ENCODE peak calls at places on chromosomes 5 and 9, in four cellular contexts. U is hepatocyte, P is transverse colon, T is HepG2. E is an unnamed sample.

GRCh38 chr5:172550996-172551395 is 90.1 kb upstream of the NEURL1B start:
- DNase-seq in U (no peak), P (no peak), T (no peak), E (no peak)

GRCh38 chr5:82159014-82159413 is 119.1 kb downstream of the RPS23 start:
- DNase-seq in U (no peak), P (no peak), T (no peak), E (no peak)

GRCh38 chr5:78907255-78907886 is 77.7 kb downstream of the ARSB start:
- DNase-seq in U (peak; percentile 47), P (no peak), T (no peak), E (peak; percentile 43)

GRCh38 chr5:141479776-141480175 is 4.0 kb downstream of the PCDHGC3 start:
- DNase-seq in U (no peak), P (no peak), T (no peak), E (no peak)

GRCh38 chr9:110895141-110895912 is 142.9 kb downstream of the LPAR1 start:
- DNase-seq in U (no peak), P (peak; percentile 16), T (no peak), E (peak; percentile 62)

GRCh38 chr9:79928661-79929060 is 356.9 kb downstream of the TLE4 start:
- DNase-seq in U (no peak), P (no peak), T (no peak), E (no peak)

GRCh38 chr5:133801955-133802751 is 166.3 kb downstream of the C5orf15 start:
- DNase-seq in U (peak; percentile 69), P (no peak), T (no peak), E (peak; percentile 75)

GRCh38 chr5:73031839-73032238 is 76.0 kb downstream of the FCHO2 start:
- DNase-seq in U (peak; percentile 5), P (no peak), T (no peak), E (peak; percentile 65)

GRCh38 chr9:37908698-37909186 is 4.8 kb upstream of the SLC25A51 start:
- DNase-seq in U (peak; percentile 49), P (no peak), T (peak; percentile 92), E (no peak)

GRCh38 chr9:77014597-77015263 is 4.7 kb upstream of the FOXB2 start:
- DNase-seq in U (no peak), P (no peak), T (no peak), E (no peak)

GRCh38 chr9:77011973-77012817 is 7.3 kb upstream of the FOXB2 start:
- DNase-seq in U (peak; percentile 76), P (peak; percentile 71), T (peak; percentile 20), E (peak; percentile 70)

GRCh38 chr9:77013186-77013931 is 6.1 kb upstream of the FOXB2 start:
- DNase-seq in U (no peak), P (no peak), T (no peak), E (no peak)

GRCh38 chr9:77015291-77016048 is 4.0 kb upstream of the FOXB2 start:
- DNase-seq in U (no peak), P (no peak), T (no peak), E (no peak)

GRCh38 chr9:77013932-77014596 is 5.4 kb upstream of the FOXB2 start:
- DNase-seq in U (no peak), P (no peak), T (no peak), E (no peak)
- H3K4me3 ChIP-seq in U (no peak overlapping the region), P (no peak overlapping the region), T (no peak overlapping the region), E (no peak overlapping the region)

DNA sequence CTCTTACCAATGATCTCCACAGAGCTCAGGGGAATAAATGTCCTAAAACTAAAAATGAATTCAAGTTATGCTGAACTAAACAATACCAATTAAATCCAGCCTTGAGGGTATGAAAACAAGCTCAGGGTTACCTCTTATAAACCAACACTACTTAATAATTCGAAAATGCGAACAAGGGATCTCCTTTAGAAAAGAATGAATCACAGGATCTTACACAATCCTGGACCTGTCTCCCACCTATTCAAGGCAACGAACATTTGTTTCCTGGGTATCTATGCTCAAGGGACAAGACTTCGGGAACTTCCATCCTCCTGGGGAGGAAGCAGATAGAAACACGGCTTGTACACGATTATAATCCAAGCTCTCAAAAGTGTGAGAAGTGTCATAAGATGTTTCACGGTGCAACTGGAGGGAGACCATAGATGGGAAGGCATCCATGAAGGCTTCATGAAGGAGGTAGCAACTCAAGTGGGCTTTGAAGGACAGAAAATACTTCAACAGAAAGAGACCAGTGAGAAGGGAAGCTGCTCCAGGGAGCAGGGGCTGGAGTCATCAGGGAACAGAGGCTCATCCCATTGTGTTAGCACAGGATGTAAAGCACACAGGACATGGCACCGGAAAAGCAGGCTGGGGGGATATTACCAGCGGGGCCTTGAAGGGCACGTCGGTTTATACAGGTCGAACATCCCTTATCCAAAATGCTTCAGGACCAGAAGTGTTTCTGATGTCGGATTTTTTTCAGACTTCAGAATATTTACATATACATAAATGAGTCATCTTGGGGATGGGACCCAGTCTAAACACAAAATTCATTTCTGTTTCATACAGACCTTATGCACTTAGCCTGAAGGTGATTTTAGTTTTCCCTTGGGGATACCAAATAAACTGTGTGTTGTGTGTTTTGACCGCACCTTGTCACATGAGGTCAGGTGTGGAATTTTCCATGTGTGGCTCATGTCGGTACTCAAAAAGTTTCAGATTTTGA is 87.4 kb downstream of the TLE1 start:
- DNase-seq in U (no peak), P (no peak), T (no peak), E (no peak)
- H3K36me3 ChIP-seq in U (peaks cover 5% of the 10 kb centered on the region), P (no peaks in the 10 kb centered on the region), T (peaks cover 25% of the 10 kb centered on the region), E (peaks cover 5% of the 10 kb centered on the region)

GRCh38 chr5:174115226-174115625 is 69.7 kb downstream of the NSG2 start:
- DNase-seq in U (no peak), P (no peak), T (no peak), E (no peak)
- H3K27me3 ChIP-seq in U (no peaks in the 10 kb centered on the region), P (no peaks in the 10 kb centered on the region), T (peaks cover 32% of the 10 kb centered on the region), E (no peaks in the 10 kb centered on the region)

GRCh38 chr9:135905380-135906282 is 1.7 kb downstream of the CAMSAP1 start:
- DNase-seq in U (peak; percentile 57), P (peak; percentile 16), T (no peak), E (no peak)
- H3K4me3 ChIP-seq in U (peak overlapping the region; percentile 90), P (peak overlapping the region; percentile 80), T (peak overlapping the region; percentile 75), E (peak overlapping the region; percentile 81)